ENCODE peak calls at places on chromosomes 1 and 21, in five cellular contexts. One of them, this sample, is unnamed.

GRCh38 chr1:82838066-82838465 is 1037.3 kb downstream of the ADGRL2 start:
- DNase-seq in mammary epithelial cell: peak; percentile 2
- DNase-seq in PC-9: no peak
- DNase-seq in fibroblast of lung: peak; percentile 6
- DNase-seq in A549: no peak
- DNase-seq in this sample: no peak

GRCh38 chr1:154707901-154708514 is 100.0 kb upstream of the ADAR start:
- DNase-seq in mammary epithelial cell: no peak
- DNase-seq in PC-9: no peak
- DNase-seq in fibroblast of lung: no peak
- DNase-seq in A549: no peak
- DNase-seq in this sample: no peak

GRCh38 chr21:41926068-41926806 is 27.6 kb downstream of the C2CD2 start:
- DNase-seq in mammary epithelial cell: peak; percentile 52
- DNase-seq in PC-9: peak; percentile 27
- DNase-seq in fibroblast of lung: peak; percentile 78
- DNase-seq in A549: no peak
- DNase-seq in this sample: peak; percentile 76

GRCh38 chr1:26239936-26240335 is 5.9 kb downstream of the CEP85 start:
- DNase-seq in mammary epithelial cell: no peak
- DNase-seq in PC-9: no peak
- DNase-seq in fibroblast of lung: no peak
- DNase-seq in A549: no peak
- DNase-seq in this sample: peak; percentile 79

GRCh38 chr21:23977971-23978370 is 1629.3 kb downstream of the MRPL39 start:
- DNase-seq in mammary epithelial cell: no peak
- DNase-seq in PC-9: no peak
- DNase-seq in fibroblast of lung: no peak
- DNase-seq in A549: no peak
- DNase-seq in this sample: peak; percentile 8

GRCh38 chr1:158654079-158654478 is 32.4 kb downstream of the SPTA1 start:
- DNase-seq in mammary epithelial cell: no peak
- DNase-seq in PC-9: no peak
- DNase-seq in fibroblast of lung: no peak
- DNase-seq in A549: no peak
- DNase-seq in this sample: no peak

GRCh38 chr1:65769621-65770020 is 23.1 kb upstream of the PDE4B start:
- DNase-seq in mammary epithelial cell: no peak
- DNase-seq in PC-9: no peak
- DNase-seq in fibroblast of lung: peak; percentile 26
- DNase-seq in A549: no peak
- DNase-seq in this sample: no peak

GRCh38 chr1:208185801-208186201 is 58.4 kb downstream of the PLXNA2 start:
- DNase-seq in mammary epithelial cell: no peak
- DNase-seq in PC-9: no peak
- DNase-seq in fibroblast of lung: no peak
- DNase-seq in A549: no peak
- DNase-seq in this sample: peak; percentile 30

GRCh38 chr1:111513410-111514020 is 10.1 kb upstream of the ADORA3 start:
- DNase-seq in mammary epithelial cell: no peak
- DNase-seq in PC-9: no peak
- DNase-seq in fibroblast of lung: no peak
- DNase-seq in A549: no peak
- DNase-seq in this sample: no peak

GRCh38 chr1:205351984-205352713 is 4.6 kb downstream of the KLHDC8A start:
- DNase-seq in mammary epithelial cell: peak; percentile 66
- DNase-seq in PC-9: no peak
- DNase-seq in fibroblast of lung: peak; percentile 27
- DNase-seq in A549: no peak
- DNase-seq in this sample: no peak

GRCh38 chr21:21051109-21052055 is 53.2 kb downstream of the NCAM2 start:
- DNase-seq in mammary epithelial cell: no peak
- DNase-seq in PC-9: no peak
- DNase-seq in fibroblast of lung: no peak
- DNase-seq in A549: no peak
- DNase-seq in this sample: no peak

GRCh38 chr1:179873366-179873978 is 4.1 kb downstream of the TOR1AIP2 start:
- DNase-seq in mammary epithelial cell: no peak
- DNase-seq in PC-9: no peak
- DNase-seq in fibroblast of lung: no peak
- DNase-seq in A549: no peak
- DNase-seq in this sample: no peak

GRCh38 chr21:35324372-35325220 is 275.5 kb upstream of the RUNX1 start:
- DNase-seq in mammary epithelial cell: peak; percentile 39
- DNase-seq in PC-9: peak; percentile 11
- DNase-seq in fibroblast of lung: peak; percentile 82
- DNase-seq in A549: no peak
- DNase-seq in this sample: peak; percentile 78

GRCh38 chr21:31753949-31754348 is 22.0 kb upstream of the SCAF4 start:
- DNase-seq in mammary epithelial cell: no peak
- DNase-seq in PC-9: no peak
- DNase-seq in fibroblast of lung: no peak
- DNase-seq in A549: no peak
- DNase-seq in this sample: no peak

GRCh38 chr1:225911207-225912130 is 12.6 kb downstream of the PYCR2 start:
- DNase-seq in mammary epithelial cell: no peak
- DNase-seq in PC-9: peak; percentile 30
- DNase-seq in fibroblast of lung: peak; percentile 41
- DNase-seq in A549: peak; percentile 74
- DNase-seq in this sample: peak; percentile 97

GRCh38 chr1:191206808-191207207 is 729.1 kb upstream of the BRINP3 start:
- DNase-seq in mammary epithelial cell: peak; percentile 19
- DNase-seq in PC-9: no peak
- DNase-seq in fibroblast of lung: peak; percentile 31
- DNase-seq in A549: no peak
- DNase-seq in this sample: no peak

GRCh38 chr21:18369115-18369514 is 34.5 kb downstream of the TMPRSS15 start:
- DNase-seq in mammary epithelial cell: no peak
- DNase-seq in PC-9: no peak
- DNase-seq in fibroblast of lung: peak; percentile 5
- DNase-seq in A549: no peak
- DNase-seq in this sample: no peak

GRCh38 chr1:201190624-201191051 is at the start of gene IGFN1:
- DNase-seq in mammary epithelial cell: no peak
- DNase-seq in PC-9: peak; percentile 65
- DNase-seq in fibroblast of lung: no peak
- DNase-seq in A549: no peak
- DNase-seq in this sample: no peak

GRCh38 chr1:186330758-186331157 is 44.3 kb downstream of the TPR start:
- DNase-seq in mammary epithelial cell: no peak
- DNase-seq in PC-9: no peak
- DNase-seq in fibroblast of lung: no peak
- DNase-seq in A549: no peak
- DNase-seq in this sample: no peak

GRCh38 chr1:53699981-53700380 is 39.0 kb downstream of the GLIS1 start:
- DNase-seq in mammary epithelial cell: no peak
- DNase-seq in PC-9: no peak
- DNase-seq in fibroblast of lung: no peak
- DNase-seq in A549: no peak
- DNase-seq in this sample: peak; percentile 5

GRCh38 chr1:2989185-2989584 is 32.1 kb upstream of the ACTRT2 start:
- DNase-seq in mammary epithelial cell: no peak
- DNase-seq in PC-9: no peak
- DNase-seq in fibroblast of lung: no peak
- DNase-seq in A549: no peak
- DNase-seq in this sample: peak; percentile 8

GRCh38 chr21:16713331-16714114 is 799.3 kb upstream of the CXADR start:
- DNase-seq in mammary epithelial cell: no peak
- DNase-seq in PC-9: no peak
- DNase-seq in fibroblast of lung: peak; percentile 25
- DNase-seq in A549: no peak
- DNase-seq in this sample: no peak

DNA sequence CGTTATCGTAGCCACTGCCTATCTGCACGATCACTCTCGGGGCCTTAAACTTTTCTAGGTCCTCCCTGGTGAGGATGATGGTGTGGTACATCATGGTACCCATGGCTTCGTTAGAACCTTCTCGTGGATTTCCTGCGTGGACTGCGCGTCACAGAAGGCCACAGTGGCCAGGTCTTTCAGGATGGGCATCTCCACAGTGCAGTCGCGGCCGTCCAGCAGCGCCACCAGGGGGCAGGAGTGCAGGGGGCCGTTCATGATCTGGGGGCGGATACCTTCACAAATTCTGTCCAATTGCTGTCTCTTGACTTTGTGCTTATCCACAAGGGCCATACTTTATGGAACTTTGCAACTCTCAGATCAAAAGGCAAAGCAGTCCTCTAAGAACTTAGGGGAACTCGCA is 69.6 kb downstream of the WLS start:
- DNase-seq in mammary epithelial cell: no peak
- DNase-seq in PC-9: no peak
- DNase-seq in fibroblast of lung: no peak
- DNase-seq in A549: no peak
- DNase-seq in this sample: no peak
- TF ChIP-seq CTCF in mammary epithelial cell: no peak
- TF ChIP-seq CTCF in PC-9: peak; percentile 41
- TF ChIP-seq CTCF in fibroblast of lung: peak; percentile 6
- TF ChIP-seq CTCF in A549: no peak
- TF ChIP-seq CTCF in this sample: peak; percentile 17

GRCh38 chr1:99674115-99674514 is 28.2 kb downstream of the PALMD start:
- DNase-seq in mammary epithelial cell: no peak
- DNase-seq in PC-9: no peak
- DNase-seq in fibroblast of lung: no peak
- DNase-seq in A549: no peak
- DNase-seq in this sample: no peak
- H3K27ac ChIP-seq in mammary epithelial cell: no peak overlapping the region
- H3K27ac ChIP-seq in PC-9: no peak overlapping the region
- H3K27ac ChIP-seq in fibroblast of lung: no peak overlapping the region
- H3K27ac ChIP-seq in A549: no peak overlapping the region
- H3K27ac ChIP-seq in this sample: no peak overlapping the region

DNA sequence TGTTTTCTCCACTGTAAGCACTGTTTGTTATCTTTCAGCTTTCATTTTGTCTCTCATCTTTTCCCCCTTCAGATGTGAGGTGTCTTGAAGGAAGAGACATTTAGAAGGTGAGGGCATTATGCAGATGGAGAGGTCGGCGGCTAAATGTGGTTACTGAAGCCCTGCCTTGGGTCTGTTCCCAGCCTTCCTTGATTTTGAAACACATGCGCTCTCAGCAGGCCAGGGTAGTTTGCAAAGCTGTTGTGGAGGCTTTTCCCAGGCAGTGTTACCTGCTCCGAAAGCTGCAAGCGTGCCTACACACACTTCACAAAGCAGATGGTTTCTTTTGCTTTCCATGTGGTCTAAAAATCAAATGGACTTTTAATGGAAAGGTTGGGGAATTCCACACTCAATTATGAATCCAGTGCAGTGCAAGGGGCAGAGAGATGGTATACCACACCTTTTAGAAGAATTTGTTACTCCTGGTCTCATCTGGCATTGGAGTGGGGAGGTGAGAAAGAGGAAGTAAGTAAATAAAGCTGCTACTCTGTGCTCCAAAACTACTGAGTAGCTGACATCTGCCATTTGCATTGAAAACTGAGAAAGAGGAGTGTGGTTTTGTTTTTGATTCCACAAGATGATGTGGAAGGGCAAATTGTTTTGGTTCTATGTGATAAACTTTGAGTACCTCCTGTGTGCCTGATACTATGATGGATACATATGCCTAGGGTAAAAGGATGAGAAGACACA is 91.9 kb downstream of the NFIA start:
- DNase-seq in mammary epithelial cell: no peak
- DNase-seq in PC-9: no peak
- DNase-seq in fibroblast of lung: no peak
- DNase-seq in A549: no peak
- DNase-seq in this sample: no peak
- H3K4me2 ChIP-seq in mammary epithelial cell: no peak overlapping the region
- H3K4me2 ChIP-seq in PC-9: no peak overlapping the region
- H3K4me2 ChIP-seq in fibroblast of lung: no peak overlapping the region
- H3K4me2 ChIP-seq in A549: no peak overlapping the region
- H3K4me2 ChIP-seq in this sample: no peak overlapping the region

DNA sequence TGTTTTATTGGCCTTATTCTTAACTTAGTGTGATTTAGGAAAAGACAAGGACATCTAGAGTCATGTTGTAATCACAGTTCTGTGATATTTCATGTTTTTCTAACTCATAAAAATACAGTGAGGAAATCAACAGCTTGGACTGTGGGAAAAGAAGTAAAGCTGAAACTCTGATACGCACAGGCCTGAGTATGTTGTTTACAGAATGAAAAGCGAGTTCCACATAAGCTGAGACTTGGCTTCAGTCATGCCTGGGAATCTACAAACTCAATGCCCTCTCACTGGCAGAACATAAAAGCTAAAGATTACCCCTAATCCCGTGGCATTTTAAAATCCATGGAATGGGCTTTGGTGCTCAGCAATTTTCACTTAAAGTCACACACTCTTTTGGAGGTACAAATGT is 23.6 kb upstream of the ATP5PO start:
- DNase-seq in mammary epithelial cell: no peak
- DNase-seq in PC-9: no peak
- DNase-seq in fibroblast of lung: peak; percentile 52
- DNase-seq in A549: no peak
- DNase-seq in this sample: no peak
- TF ChIP-seq CTCF in mammary epithelial cell: no peak
- TF ChIP-seq CTCF in PC-9: no peak
- TF ChIP-seq CTCF in fibroblast of lung: no peak
- TF ChIP-seq CTCF in A549: no peak
- TF ChIP-seq CTCF in this sample: no peak

GRCh38 chr21:15007716-15008296 is 57.0 kb downstream of the NRIP1 start:
- DNase-seq in mammary epithelial cell: no peak
- DNase-seq in PC-9: no peak
- DNase-seq in fibroblast of lung: no peak
- DNase-seq in A549: no peak
- DNase-seq in this sample: no peak

GRCh38 chr21:15006594-15007230 is 58.1 kb downstream of the NRIP1 start:
- DNase-seq in mammary epithelial cell: no peak
- DNase-seq in PC-9: no peak
- DNase-seq in fibroblast of lung: no peak
- DNase-seq in A549: no peak
- DNase-seq in this sample: no peak

GRCh38 chr21:15004721-15005370 is 60.0 kb downstream of the NRIP1 start:
- DNase-seq in mammary epithelial cell: no peak
- DNase-seq in PC-9: no peak
- DNase-seq in fibroblast of lung: no peak
- DNase-seq in A549: no peak
- DNase-seq in this sample: no peak

GRCh38 chr21:15003463-15004135 is 61.2 kb downstream of the NRIP1 start:
- DNase-seq in mammary epithelial cell: no peak
- DNase-seq in PC-9: no peak
- DNase-seq in fibroblast of lung: no peak
- DNase-seq in A549: no peak
- DNase-seq in this sample: no peak

DNA sequence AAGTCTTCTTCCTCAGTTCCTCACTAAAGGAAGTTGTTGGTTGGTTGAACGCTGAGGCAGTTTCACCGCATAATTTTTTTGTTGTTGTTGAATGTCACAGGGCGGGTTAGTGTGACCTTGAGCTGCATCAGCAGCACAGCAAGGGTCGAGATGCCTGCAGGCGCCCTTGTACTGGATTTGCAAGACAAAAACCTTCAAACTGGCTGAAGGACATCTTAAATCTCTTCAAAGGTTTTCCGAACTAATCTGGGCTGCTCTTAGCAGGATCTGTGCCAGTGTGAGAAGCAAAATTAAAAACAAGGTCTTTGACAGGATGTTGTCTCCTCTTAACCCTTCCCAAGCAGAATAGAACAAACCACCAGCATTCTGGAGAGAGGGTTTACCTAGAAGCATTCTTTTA is 59.4 kb downstream of the NRIP1 start:
- DNase-seq in mammary epithelial cell: no peak
- DNase-seq in PC-9: no peak
- DNase-seq in fibroblast of lung: peak; percentile 22
- DNase-seq in A549: no peak
- DNase-seq in this sample: no peak
- H3K27ac ChIP-seq in mammary epithelial cell: no peak overlapping the region
- H3K27ac ChIP-seq in PC-9: no peak overlapping the region
- H3K27ac ChIP-seq in fibroblast of lung: peak overlapping the region; percentile 66
- H3K27ac ChIP-seq in A549: no peak overlapping the region
- H3K27ac ChIP-seq in this sample: peak overlapping the region; percentile 85

GRCh38 chr1:227952374-227953021 is 4.8 kb upstream of the WNT9A start:
- DNase-seq in mammary epithelial cell: no peak
- DNase-seq in PC-9: no peak
- DNase-seq in fibroblast of lung: no peak
- DNase-seq in A549: no peak
- DNase-seq in this sample: peak; percentile 66
- H3K4me2 ChIP-seq in mammary epithelial cell: no peak overlapping the region
- H3K4me2 ChIP-seq in PC-9: no peak overlapping the region
- H3K4me2 ChIP-seq in fibroblast of lung: no peak overlapping the region
- H3K4me2 ChIP-seq in A549: no peak overlapping the region
- H3K4me2 ChIP-seq in this sample: no peak overlapping the region

This sample was measured in osteoblast.